ENCODE peak calls at places on chromosomes 16 and 17, in four cellular contexts. F is HepG2, V is WTC11, K is K562. I is an unnamed sample.

GRCh38 chr16:35188288-35189155 is 1729.1 kb downstream of the TP53TG3F start:
- DNase-seq in F (peak; percentile 12), V (no peak), K (no peak), I (no peak)

GRCh38 chr17:76524598-76525512 is 12.7 kb downstream of the CYGB start:
- DNase-seq in F (peak; percentile 72), V (no peak), K (no peak), I (no peak)

GRCh38 chr16:66441586-66442375 is 14.7 kb downstream of the BEAN1 start:
- DNase-seq in F (no peak), V (no peak), K (no peak), I (no peak)

GRCh38 chr17:35982409-35983191 is 1.3 kb upstream of the CCL16 start:
- DNase-seq in F (no peak), V (no peak), K (no peak), I (no peak)

GRCh38 chr17:81128774-81129173 is 36.5 kb upstream of the PVALEF start:
- DNase-seq in F (no peak), V (no peak), K (no peak), I (no peak)

GRCh38 chr16:74296120-74296464 is 522 bp upstream of the PSMD7 start:
- DNase-seq in F (no peak), V (no peak), K (no peak), I (no peak)

GRCh38 chr17:83190601-83191387 is 111.4 kb downstream of the METRNL start:
- DNase-seq in F (no peak), V (no peak), K (no peak), I (no peak)

GRCh38 chr16:75695708-75696107 is 5.6 kb downstream of the DUXB start:
- DNase-seq in F (peak; percentile 46), V (no peak), K (peak; percentile 58), I (no peak)

GRCh38 chr17:75783803-75784472 is 668 bp upstream of the UNK start:
- DNase-seq in F (no peak), V (peak; percentile 38), K (no peak), I (no peak)

DNA sequence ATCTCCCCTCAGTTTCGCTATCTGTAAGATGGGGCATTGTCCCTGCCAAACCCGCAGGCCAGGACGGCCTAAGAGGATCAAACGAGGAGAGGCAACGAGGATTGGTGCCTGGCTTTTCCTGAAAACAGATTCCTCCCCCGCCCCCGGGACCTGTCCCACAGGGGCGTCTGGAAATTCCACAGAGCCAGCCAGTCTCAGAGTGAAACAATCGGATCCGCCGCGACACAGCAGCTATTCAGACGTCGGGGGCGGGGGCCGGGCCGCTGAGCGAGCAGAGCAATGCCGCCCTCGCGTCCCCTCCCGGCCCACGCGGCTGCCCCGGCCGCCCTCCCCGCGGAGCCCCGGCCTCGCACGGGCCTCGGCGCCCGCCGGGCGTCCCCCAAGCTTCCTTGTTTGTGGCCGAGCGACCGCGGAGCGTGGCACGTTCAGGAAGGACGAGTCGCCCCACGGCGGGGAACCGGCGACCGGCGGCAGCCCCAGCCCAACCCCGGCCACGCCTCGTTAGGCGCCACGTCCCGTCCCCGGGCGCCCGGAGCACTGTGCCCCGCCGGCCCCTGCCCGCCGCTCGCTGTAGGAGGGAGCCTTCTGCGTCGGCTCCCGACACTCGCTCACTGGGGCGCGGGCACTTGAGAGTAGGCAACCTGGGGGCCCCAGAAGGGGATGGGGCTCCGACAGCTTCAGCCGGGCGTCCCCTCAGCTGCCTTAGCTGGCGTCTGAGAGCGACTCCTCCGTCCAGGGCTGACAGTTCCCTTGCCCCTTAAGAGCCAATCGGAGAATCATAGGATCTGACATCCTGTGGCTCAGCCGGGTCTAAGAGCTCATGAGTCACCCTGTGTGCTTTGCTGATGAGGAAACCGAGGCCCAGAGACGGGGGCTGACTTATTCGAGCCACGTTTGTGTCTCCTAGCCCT is 29.7 kb upstream of the PHOSPHO1 start:
- DNase-seq in F (peak; percentile 35), V (peak; percentile 48), K (peak; percentile 72), I (no peak)
- TF ChIP-seq ETV6 in F (no peak), V (no peak), K (no peak), I (no peak)

GRCh38 chr17:77638229-77638628 is 320.3 kb upstream of the TNRC6C start:
- DNase-seq in F (no peak), V (no peak), K (no peak), I (no peak)

GRCh38 chr17:77636835-77637806 is 321.4 kb upstream of the TNRC6C start:
- DNase-seq in F (no peak), V (no peak), K (no peak), I (no peak)

GRCh38 chr17:77640242-77640641 is 318.3 kb upstream of the TNRC6C start:
- DNase-seq in F (no peak), V (no peak), K (no peak), I (no peak)

GRCh38 chr17:77635176-77635575 is 323.3 kb upstream of the TNRC6C start:
- DNase-seq in F (no peak), V (no peak), K (no peak), I (no peak)

DNA sequence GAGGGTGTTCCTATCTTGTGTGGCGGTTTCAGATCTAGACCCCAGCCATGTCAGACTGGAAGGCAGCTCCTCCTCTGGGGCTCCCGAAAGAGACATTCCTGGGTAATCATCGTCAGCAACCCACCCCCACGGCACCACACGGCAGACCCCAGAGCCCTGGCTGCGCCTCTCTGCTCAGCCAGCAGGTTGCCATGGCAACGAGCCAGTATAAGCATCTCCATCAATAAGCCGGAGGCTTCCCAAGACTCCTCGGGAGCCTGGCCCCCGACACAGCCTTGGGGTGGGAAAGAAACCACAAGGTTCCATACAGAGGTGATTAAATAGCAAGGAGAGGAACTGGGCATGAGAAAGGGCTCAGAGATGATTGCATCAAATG is 320.7 kb upstream of the TNRC6C start:
- DNase-seq in F (no peak), V (peak; percentile 42), K (peak; percentile 23), I (no peak)
- TF ChIP-seq ETV6 in F (no peak), V (no peak), K (no peak), I (no peak)

GRCh38 chr16:16150117-16150877 is 73.0 kb downstream of the ABCC6 start:
- DNase-seq in F (no peak), V (no peak), K (no peak), I (no peak)
- TF ChIP-seq ETV6 in F (no peak), V (no peak), K (no peak), I (no peak)

GRCh38 chr16:29993903-29994612 is 1.4 kb downstream of the HIRIP3 start:
- DNase-seq in F (no peak), V (no peak), K (no peak), I (no peak)

GRCh38 chr16:29991571-29991904 is 3.9 kb downstream of the HIRIP3 start:
- DNase-seq in F (no peak), V (no peak), K (no peak), I (no peak)

GRCh38 chr16:29992371-29992967 is 2.9 kb downstream of the HIRIP3 start:
- DNase-seq in F (no peak), V (no peak), K (no peak), I (no peak)

GRCh38 chr16:29994613-29995329 is 646 bp downstream of the HIRIP3 start:
- DNase-seq in F (no peak), V (peak; percentile 84), K (peak; percentile 90), I (no peak)

DNA sequence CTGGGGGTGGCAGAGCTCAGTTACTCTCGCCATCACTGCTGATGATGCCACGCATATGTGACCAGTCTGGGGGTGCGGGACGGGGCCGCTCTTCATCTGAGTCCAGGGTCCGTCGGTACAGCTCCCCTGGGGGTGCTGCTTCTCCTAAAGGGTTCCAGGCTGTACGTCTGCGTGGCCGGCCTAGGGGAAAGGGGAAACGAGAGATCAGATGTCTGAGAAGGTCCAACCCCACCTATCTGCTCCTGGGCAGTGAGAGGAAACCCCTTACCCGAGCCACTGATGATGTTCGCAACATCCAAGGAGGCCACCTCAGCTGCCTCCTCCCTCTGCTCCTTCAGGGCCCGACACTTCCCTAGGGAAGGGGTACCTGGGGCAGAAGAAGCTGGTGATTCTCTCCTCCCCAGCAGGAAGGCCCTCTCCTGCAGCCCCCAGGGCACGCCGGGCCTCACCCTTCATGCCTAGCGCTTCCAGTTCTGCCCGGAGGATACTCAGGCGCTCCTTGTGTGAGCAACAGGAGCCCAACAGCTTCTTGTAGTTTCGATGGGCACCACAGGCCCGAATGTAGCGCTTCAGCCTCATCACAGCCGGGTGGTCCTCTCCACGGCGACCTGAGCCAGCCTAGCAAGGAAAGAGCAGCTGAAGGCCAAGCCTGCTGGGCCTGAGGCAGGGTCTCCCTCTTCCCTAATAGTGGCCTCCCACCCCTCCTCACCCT is 2.1 kb downstream of the HIRIP3 start:
- DNase-seq in F (no peak), V (no peak), K (no peak), I (no peak)
- TF ChIP-seq ETV6 in F (no peak), V (no peak), K (no peak), I (no peak)

DNA sequence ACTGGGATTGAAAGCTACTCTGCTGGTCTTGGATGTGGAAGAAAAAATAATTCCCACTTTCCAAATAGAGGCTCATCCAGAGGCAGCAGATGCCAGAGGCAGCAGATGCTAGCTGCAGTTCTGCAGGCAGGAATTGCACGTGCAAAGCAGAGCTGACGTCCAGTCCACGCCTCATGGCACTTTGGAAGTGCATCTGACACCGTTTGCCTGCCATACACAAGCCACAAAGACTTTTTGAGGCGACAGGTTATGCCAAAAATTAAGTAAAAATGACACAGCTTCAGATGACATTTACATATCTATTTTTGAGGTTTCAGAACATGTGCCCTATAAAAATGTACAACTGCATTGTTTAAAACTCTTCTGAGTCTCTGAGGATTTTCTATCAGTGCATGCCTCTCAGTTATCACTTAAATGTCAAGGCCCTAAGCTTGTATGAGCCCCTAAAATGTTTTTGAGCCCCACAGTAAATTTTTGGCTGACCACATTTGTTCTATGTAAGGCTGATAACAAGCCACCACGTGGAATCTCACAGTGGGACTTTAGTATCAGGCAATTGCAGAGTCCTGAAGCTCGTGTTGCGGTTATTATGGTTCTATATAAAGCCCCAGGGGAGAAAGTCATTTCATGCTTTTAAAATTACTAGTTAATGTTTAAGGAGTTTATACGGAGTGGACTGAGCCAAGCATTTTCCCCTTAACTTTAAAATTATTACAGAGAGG is 239.2 kb downstream of the PRKCA start:
- DNase-seq in F (no peak), V (no peak), K (peak; percentile 46), I (peak; percentile 40)
- TF ChIP-seq ETV6 in F (no peak), V (no peak), K (no peak), I (no peak)

DNA sequence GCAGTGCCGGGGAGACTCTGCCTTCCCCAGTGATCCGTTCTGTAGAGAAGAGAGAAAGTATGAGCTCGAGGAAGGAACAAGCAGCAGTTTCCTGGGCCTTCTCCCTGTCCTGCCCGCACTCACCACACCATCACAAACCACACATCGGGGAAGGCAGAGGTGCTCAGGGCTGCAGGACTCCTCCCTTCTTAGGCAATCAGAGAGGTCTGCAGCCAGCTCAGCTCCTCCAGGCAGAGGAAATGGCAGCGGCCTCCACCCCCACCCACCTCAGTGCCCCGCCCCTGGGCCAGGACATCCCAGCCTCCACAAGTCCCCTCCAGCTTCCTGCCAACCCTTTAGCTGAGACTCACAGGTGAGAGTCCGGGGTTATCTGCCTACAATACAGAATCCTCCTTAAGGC is 2.0 kb downstream of the ZNF319 start:
- DNase-seq in F (no peak), V (peak; percentile 37), K (no peak), I (no peak)
- TF ChIP-seq ETV6 in F (no peak), V (no peak), K (no peak), I (no peak)

GRCh38 chr16:57367111-57367752 is 5.1 kb upstream of the CX3CL1 start:
- DNase-seq in F (no peak), V (no peak), K (no peak), I (no peak)
- TF ChIP-seq ETV6 in F (no peak), V (no peak), K (no peak), I (no peak)

I was measured in GM12878.